ENCODE peak calls at places on chromosomes 6 and 20, in four cellular contexts. One of them, this sample, is unnamed. For H3K36me3, the result is how much of the 10 kb centered on the place peaks cover.

GRCh38 chr6:33162471-33162870 is 29.8 kb downstream of the COL11A2 start:
- DNase-seq in CD8-positive, alpha-beta memory T cell: no peak
- DNase-seq in HCT116: no peak
- DNase-seq in heart right ventricle: no peak
- DNase-seq in this sample: no peak

GRCh38 chr6:99512033-99512432 is 3.2 kb downstream of the USP45 start:
- DNase-seq in CD8-positive, alpha-beta memory T cell: no peak
- DNase-seq in heart right ventricle: no peak
- DNase-seq in HCT116: no peak
- DNase-seq in this sample: no peak

GRCh38 chr6:170144952-170145587 is 145.8 kb downstream of the DLL1 start:
- DNase-seq in heart right ventricle: no peak
- DNase-seq in HCT116: no peak
- DNase-seq in CD8-positive, alpha-beta memory T cell: no peak
- DNase-seq in this sample: no peak

GRCh38 chr6:167588181-167588919 is 238.4 kb upstream of the AFDN start:
- DNase-seq in CD8-positive, alpha-beta memory T cell: no peak
- DNase-seq in HCT116: no peak
- DNase-seq in heart right ventricle: no peak
- DNase-seq in this sample: no peak

GRCh38 chr6:114055758-114056157 is 84.8 kb upstream of the HDAC2 start:
- DNase-seq in heart right ventricle: no peak
- DNase-seq in CD8-positive, alpha-beta memory T cell: no peak
- DNase-seq in HCT116: no peak
- DNase-seq in this sample: no peak

GRCh38 chr6:107822154-107823046 is 1.7 kb downstream of the SCML4 start:
- DNase-seq in HCT116: no peak
- DNase-seq in heart right ventricle: no peak
- DNase-seq in CD8-positive, alpha-beta memory T cell: peak
- DNase-seq in this sample: peak

GRCh38 chr6:158028876-158029275 is 47.2 kb downstream of the SYNJ2 start:
- DNase-seq in heart right ventricle: no peak
- DNase-seq in HCT116: no peak
- DNase-seq in CD8-positive, alpha-beta memory T cell: peak
- DNase-seq in this sample: no peak

GRCh38 chr6:36386495-36387439 is 702 bp downstream of the ETV7 start:
- DNase-seq in heart right ventricle: peak
- DNase-seq in CD8-positive, alpha-beta memory T cell: peak
- DNase-seq in HCT116: no peak
- DNase-seq in this sample: no peak

GRCh38 chr6:47168176-47168575 is 126.0 kb upstream of the ADGRF1 start:
- DNase-seq in CD8-positive, alpha-beta memory T cell: no peak
- DNase-seq in heart right ventricle: no peak
- DNase-seq in HCT116: peak
- DNase-seq in this sample: no peak

GRCh38 chr20:64158346-64159285 is 5.6 kb upstream of the MYT1 start:
- DNase-seq in heart right ventricle: no peak
- DNase-seq in HCT116: no peak
- DNase-seq in CD8-positive, alpha-beta memory T cell: no peak
- DNase-seq in this sample: no peak

GRCh38 chr20:577167-577791 is 32.8 kb downstream of the TCF15 start:
- DNase-seq in HCT116: peak
- DNase-seq in CD8-positive, alpha-beta memory T cell: no peak
- DNase-seq in heart right ventricle: no peak
- DNase-seq in this sample: peak

GRCh38 chr6:150865043-150865405 is 478 bp upstream of the MTHFD1L start:
- DNase-seq in CD8-positive, alpha-beta memory T cell: no peak
- DNase-seq in heart right ventricle: no peak
- DNase-seq in HCT116: no peak
- DNase-seq in this sample: no peak

GRCh38 chr20:4227085-4227821 is 211.9 kb upstream of the RNF24 start:
- DNase-seq in heart right ventricle: no peak
- DNase-seq in CD8-positive, alpha-beta memory T cell: no peak
- DNase-seq in HCT116: no peak
- DNase-seq in this sample: no peak

GRCh38 chr6:47631248-47632196 is 66.9 kb upstream of the ADGRF4 start:
- DNase-seq in CD8-positive, alpha-beta memory T cell: no peak
- DNase-seq in heart right ventricle: no peak
- DNase-seq in HCT116: peak
- DNase-seq in this sample: no peak

GRCh38 chr20:51531141-51531710 is 11.3 kb downstream of the NFATC2 start:
- DNase-seq in HCT116: peak
- DNase-seq in heart right ventricle: no peak
- DNase-seq in CD8-positive, alpha-beta memory T cell: peak
- DNase-seq in this sample: no peak
- H3K4me3 ChIP-seq in HCT116: no peak
- H3K4me3 ChIP-seq in heart right ventricle: no peak
- H3K4me3 ChIP-seq in CD8-positive, alpha-beta memory T cell: no peak
- H3K4me3 ChIP-seq in this sample: no peak

GRCh38 chr6:136034422-136034821 is 182.9 kb downstream of the PDE7B start:
- DNase-seq in heart right ventricle: no peak
- DNase-seq in CD8-positive, alpha-beta memory T cell: no peak
- DNase-seq in HCT116: no peak
- DNase-seq in this sample: no peak
- H3K36me3 ChIP-seq in heart right ventricle: under half
- H3K36me3 ChIP-seq in CD8-positive, alpha-beta memory T cell: under half
- H3K36me3 ChIP-seq in HCT116: under half
- H3K36me3 ChIP-seq in this sample: under half

GRCh38 chr6:131765853-131766135 is 42.0 kb upstream of the ENPP1 start:
- DNase-seq in HCT116: no peak
- DNase-seq in heart right ventricle: no peak
- DNase-seq in CD8-positive, alpha-beta memory T cell: no peak
- DNase-seq in this sample: no peak
- H3K4me3 ChIP-seq in HCT116: no peak
- H3K4me3 ChIP-seq in heart right ventricle: no peak
- H3K4me3 ChIP-seq in CD8-positive, alpha-beta memory T cell: no peak
- H3K4me3 ChIP-seq in this sample: no peak

DNA sequence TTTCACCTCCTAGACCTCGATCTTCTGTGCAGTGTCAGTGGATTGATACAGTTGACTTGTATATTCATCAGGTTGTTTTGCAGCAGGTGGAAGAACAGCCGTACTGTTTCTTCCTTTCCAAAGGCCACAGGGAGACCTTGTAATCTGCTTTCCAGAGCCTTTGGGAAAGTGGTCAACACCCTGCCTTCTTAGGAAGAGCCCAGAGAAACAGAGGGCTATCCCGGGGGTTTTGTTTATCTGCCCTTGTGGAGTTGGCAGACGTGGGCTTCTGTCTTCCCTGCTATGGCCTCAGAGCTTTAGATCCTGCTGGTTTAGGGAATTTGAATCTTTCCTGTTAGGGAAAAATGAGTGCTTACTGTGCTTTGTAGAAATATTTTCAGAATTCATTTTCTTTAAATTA is 19.6 kb downstream of the STX16 start:
- DNase-seq in heart right ventricle: no peak
- DNase-seq in CD8-positive, alpha-beta memory T cell: no peak
- DNase-seq in HCT116: no peak
- DNase-seq in this sample: no peak
- H3K36me3 ChIP-seq in heart right ventricle: half or more
- H3K36me3 ChIP-seq in CD8-positive, alpha-beta memory T cell: half or more
- H3K36me3 ChIP-seq in HCT116: half or more
- H3K36me3 ChIP-seq in this sample: under half

DNA sequence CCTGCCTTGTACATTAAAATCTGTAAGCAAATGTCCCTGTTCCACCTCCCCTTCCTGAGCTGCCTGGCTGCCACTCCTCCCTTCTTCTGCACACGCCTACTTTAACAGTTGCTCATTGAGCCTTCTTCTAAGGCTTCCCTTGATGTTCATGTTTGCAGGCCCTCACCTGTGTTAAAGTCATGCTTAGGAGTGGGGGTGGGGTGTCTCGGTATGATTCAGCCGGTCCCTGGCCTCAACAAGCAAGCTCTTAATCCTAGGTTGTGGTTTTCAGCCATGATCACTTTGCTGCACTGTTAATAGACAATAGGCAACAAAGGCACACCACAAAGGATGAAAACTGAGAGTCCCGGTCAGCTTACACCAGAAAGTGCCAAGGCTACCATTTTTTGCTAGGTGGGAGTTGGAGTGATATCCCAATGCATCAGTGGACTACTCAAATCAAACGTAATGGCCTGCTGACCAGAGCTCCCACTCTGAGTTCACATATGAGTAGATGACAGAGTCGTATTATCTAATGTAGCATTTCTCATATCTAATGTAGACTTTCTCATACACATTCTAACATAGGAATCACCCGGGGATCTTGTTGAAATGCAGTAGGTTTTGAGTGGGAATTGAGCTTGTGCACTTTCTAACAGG is 38.2 kb upstream of the FUCA2 start:
- DNase-seq in HCT116: no peak
- DNase-seq in CD8-positive, alpha-beta memory T cell: no peak
- DNase-seq in heart right ventricle: no peak
- DNase-seq in this sample: no peak
- H3K4me3 ChIP-seq in HCT116: no peak
- H3K4me3 ChIP-seq in CD8-positive, alpha-beta memory T cell: no peak
- H3K4me3 ChIP-seq in heart right ventricle: no peak
- H3K4me3 ChIP-seq in this sample: no peak

DNA sequence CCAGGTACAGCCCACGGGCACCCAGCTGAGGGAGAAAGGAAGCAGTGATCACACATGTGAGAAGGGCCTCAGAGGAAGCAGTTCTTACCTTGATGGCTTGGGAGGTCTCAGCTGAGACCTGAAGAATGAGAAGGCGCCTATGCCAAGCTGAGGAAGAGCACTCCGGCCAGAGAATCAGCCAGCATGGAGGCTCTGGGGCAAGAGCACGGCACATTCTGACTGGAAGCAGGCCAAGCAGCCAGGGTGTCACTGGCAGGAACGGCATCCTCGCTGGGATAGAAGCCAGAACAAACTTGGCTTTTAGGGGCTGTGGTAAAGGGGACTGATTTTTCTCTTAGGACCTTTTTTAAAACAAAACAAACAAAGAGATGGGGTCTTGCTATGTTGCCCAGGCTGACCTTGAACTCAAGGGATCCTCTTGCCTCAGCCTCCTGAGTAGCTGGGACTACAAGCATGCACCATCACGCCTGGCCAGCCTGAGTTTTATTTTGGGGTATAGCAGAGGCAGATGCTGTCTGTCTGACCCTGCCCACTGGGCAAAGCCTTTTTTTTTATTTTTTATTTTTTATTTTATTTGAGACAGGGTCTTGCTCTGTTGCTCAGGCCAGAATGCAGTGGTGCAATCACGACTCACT is 17.6 kb downstream of the GHRH start:
- DNase-seq in HCT116: no peak
- DNase-seq in CD8-positive, alpha-beta memory T cell: no peak
- DNase-seq in heart right ventricle: peak
- DNase-seq in this sample: no peak
- H3K36me3 ChIP-seq in HCT116: under half
- H3K36me3 ChIP-seq in CD8-positive, alpha-beta memory T cell: under half
- H3K36me3 ChIP-seq in heart right ventricle: under half
- H3K36me3 ChIP-seq in this sample: half or more

This sample was measured in Peyer's patch.